ENCODE peak calls at places on chromosome 21, in seven cellular contexts. I is iPS DF 6.9, K is astrocyte, H is BE2C, M is stomach, C is RWPE2, P is OCI-LY7. E is an unnamed sample.

GRCh38 chr21:44947111-44947929 is 7.5 kb downstream of the SLX9 start:
- DNase-seq in H (peak; percentile 6), M (no peak), P (no peak), K (no peak), I (no peak), C (peak; percentile 76), E (no peak)

GRCh38 chr21:14993072-14993471 is 71.7 kb downstream of the NRIP1 start:
- DNase-seq in P (no peak), M (no peak), H (no peak), C (no peak), K (no peak), I (no peak), E (no peak)

GRCh38 chr21:35406600-35406999 is 357.5 kb upstream of the RUNX1 start:
- DNase-seq in M (no peak), I (no peak), H (no peak), K (no peak), P (no peak), C (no peak), E (no peak)

GRCh38 chr21:42653492-42654061 is at the start of gene PDE9A:
- DNase-seq in P (peak; percentile 51), M (no peak), C (no peak), H (peak; percentile 61), I (no peak), K (no peak), E (peak; percentile 32)

GRCh38 chr21:28256420-28256831 is 736.3 kb downstream of the LTN1 start:
- DNase-seq in I (no peak), P (no peak), C (no peak), H (peak; percentile 30), K (peak; percentile 63), M (no peak), E (peak; percentile 82)

GRCh38 chr21:36202721-36203602 is 46.3 kb downstream of the DOP1B start:
- DNase-seq in H (no peak), I (no peak), M (no peak), P (no peak), K (no peak), C (no peak), E (peak; percentile 74)

GRCh38 chr21:34794686-34795085 is 125.9 kb downstream of the CLIC6 start:
- DNase-seq in K (no peak), I (no peak), M (no peak), H (no peak), C (no peak), P (no peak), E (no peak)

GRCh38 chr21:14453964-14454641 is 71.2 kb upstream of the HSPA13 start:
- DNase-seq in K (no peak), M (no peak), C (no peak), I (no peak), H (no peak), P (no peak), E (no peak)

GRCh38 chr21:42263591-42264131 is 44.7 kb downstream of the ABCG1 start:
- DNase-seq in K (no peak), M (no peak), C (no peak), H (no peak), I (no peak), P (no peak), E (no peak)

GRCh38 chr21:36134820-36135390 is at the start of gene CBR3:
- DNase-seq in I (no peak), M (peak; percentile 48), C (no peak), H (peak; percentile 20), K (peak; percentile 40), P (no peak), E (peak; percentile 21)

GRCh38 chr21:31255036-31255435 is 89.0 kb downstream of the TIAM1 start:
- DNase-seq in C (no peak), M (no peak), I (no peak), K (no peak), H (no peak), P (no peak), E (no peak)

GRCh38 chr21:41368361-41369104 is 6.7 kb downstream of the MX2 start:
- DNase-seq in P (peak; percentile 52), I (no peak), H (no peak), K (no peak), C (no peak), M (no peak), E (no peak)

GRCh38 chr21:29827236-29827635 is 112.6 kb downstream of the GRIK1 start:
- DNase-seq in M (no peak), C (no peak), H (no peak), K (no peak), P (no peak), I (no peak), E (no peak)

GRCh38 chr21:45324430-45325205 is 36.9 kb upstream of the POFUT2 start:
- DNase-seq in P (no peak), K (no peak), C (peak; percentile 61), I (no peak), M (no peak), H (peak; percentile 20), E (no peak)

GRCh38 chr21:21907271-21907670 is 909.1 kb downstream of the NCAM2 start:
- DNase-seq in M (no peak), P (no peak), H (no peak), K (no peak), C (no peak), I (no peak), E (no peak)

GRCh38 chr21:41754481-41754891 is 12.4 kb downstream of the RIPK4 start:
- DNase-seq in C (peak; percentile 54), I (no peak), H (no peak), M (no peak), P (no peak), K (no peak), E (no peak)

GRCh38 chr21:35275776-35276175 is 226.7 kb upstream of the RUNX1 start:
- DNase-seq in M (no peak), I (no peak), C (no peak), P (no peak), H (no peak), K (peak; percentile 59), E (no peak)

GRCh38 chr21:29302340-29302991 is 3.7 kb downstream of the BACH1 start:
- DNase-seq in P (no peak), H (no peak), M (no peak), I (no peak), K (peak; percentile 23), C (no peak), E (peak; percentile 63)

GRCh38 chr21:32331444-32332305 is 33.0 kb downstream of the MRAP start:
- DNase-seq in H (no peak), I (no peak), K (no peak), M (no peak), P (no peak), C (no peak), E (no peak)

GRCh38 chr21:32329776-32330175 is 31.1 kb downstream of the MRAP start:
- DNase-seq in C (no peak), H (no peak), P (no peak), K (peak; percentile 61), I (no peak), M (no peak), E (no peak)

GRCh38 chr21:32330784-32331311 is 32.2 kb downstream of the MRAP start:
- DNase-seq in I (no peak), M (no peak), K (no peak), H (no peak), P (no peak), C (no peak), E (peak; percentile 34)

GRCh38 chr21:32328595-32328994 is 29.9 kb downstream of the MRAP start:
- DNase-seq in H (no peak), I (no peak), C (no peak), K (peak; percentile 76), P (no peak), M (no peak), E (no peak)

GRCh38 chr21:32329331-32329730 is 30.7 kb downstream of the MRAP start:
- DNase-seq in C (peak; percentile 0), H (no peak), K (peak; percentile 90), P (no peak), M (no peak), I (no peak), E (no peak)
- H3K36me3 ChIP-seq in C (peaks cover 97% of the 10 kb centered on the region), H (peaks cover 78% of the 10 kb centered on the region), K (peaks cover 35% of the 10 kb centered on the region), P (peaks cover 98% of the 10 kb centered on the region), M (peaks cover 77% of the 10 kb centered on the region), I (peaks cover 10% of the 10 kb centered on the region), E (peaks cover 6% of the 10 kb centered on the region)

DNA sequence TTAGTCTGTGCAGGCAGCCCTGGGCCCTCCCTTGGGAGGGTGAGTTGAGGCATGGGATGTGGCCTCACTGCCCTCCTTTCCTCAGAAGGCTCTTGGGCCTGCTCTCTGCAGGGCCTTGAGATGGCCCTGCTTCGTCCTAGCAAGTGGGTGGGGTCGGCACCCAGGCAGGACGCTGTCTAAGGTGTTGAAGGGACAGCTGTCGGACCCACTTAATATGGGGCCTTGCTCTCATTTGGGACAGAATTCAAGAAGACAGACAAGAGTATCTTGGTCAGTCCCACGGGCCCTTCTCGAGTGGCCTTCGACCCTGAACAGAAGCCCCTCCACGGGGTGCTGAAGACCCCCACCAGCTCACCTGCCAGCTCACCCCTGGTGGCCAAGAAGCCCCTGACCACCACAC is 26.0 kb upstream of the PDXK start:
- DNase-seq in I (no peak), M (no peak), C (no peak), K (no peak), P (no peak), H (no peak), E (no peak)
- H3K36me3 ChIP-seq in I (peaks cover 46% of the 10 kb centered on the region), M (peaks cover 94% of the 10 kb centered on the region), C (peaks cover 74% of the 10 kb centered on the region), K (peaks cover 14% of the 10 kb centered on the region), P (peaks cover 87% of the 10 kb centered on the region), H (peaks cover 71% of the 10 kb centered on the region), E (peaks cover 7% of the 10 kb centered on the region)

GRCh38 chr21:46354518-46354917 is 30.6 kb downstream of the PCNT start:
- DNase-seq in C (no peak), H (no peak), K (no peak), P (no peak), M (no peak), I (no peak), E (no peak)
- H3K36me3 ChIP-seq in C (peaks cover 70% of the 10 kb centered on the region), H (peaks cover 62% of the 10 kb centered on the region), K (peaks cover 11% of the 10 kb centered on the region), P (peaks cover 85% of the 10 kb centered on the region), M (peaks cover 98% of the 10 kb centered on the region), I (peaks cover 49% of the 10 kb centered on the region), E (peaks cover 16% of the 10 kb centered on the region)

GRCh38 chr21:39251326-39251725 is 62.1 kb downstream of the BRWD1 start:
- DNase-seq in C (no peak), M (no peak), P (no peak), H (no peak), I (no peak), K (no peak), E (no peak)
- H3K36me3 ChIP-seq in C (peaks cover 88% of the 10 kb centered on the region), M (peaks cover 78% of the 10 kb centered on the region), P (peaks cover 93% of the 10 kb centered on the region), H (peaks cover 68% of the 10 kb centered on the region), I (peaks cover 2% of the 10 kb centered on the region), K (peaks cover 22% of the 10 kb centered on the region), E (no peaks in the 10 kb centered on the region)

GRCh38 chr21:25942145-25942544 is 207.4 kb downstream of the GABPA start:
- DNase-seq in P (no peak), H (no peak), I (no peak), K (no peak), C (no peak), M (no peak), E (no peak)
- H3K36me3 ChIP-seq in P (no peaks in the 10 kb centered on the region), H (peaks cover 13% of the 10 kb centered on the region), I (no peaks in the 10 kb centered on the region), K (no peaks in the 10 kb centered on the region), C (peaks cover 26% of the 10 kb centered on the region), M (peaks cover 11% of the 10 kb centered on the region), E (no peaks in the 10 kb centered on the region)

E was measured in small intestine.